ENCODE peak calls at places on chromosomes 1 and 21, in nine cellular contexts. L is stimulated activated CD4-positive, alpha-beta T cell treated with anti-CD3 and anti-CD28 coated beads, Interleukin-2, amount 100 ng/mL, for 24 hours; A is NCI-H2081; M is CD8-positive, alpha-beta T cell; B is lower leg skin; X is AG08396; V is fibroblast of the aortic adventitia; N is uterus; C is pancreas. R is an unnamed sample.

GRCh38 chr1:167623951-167624350 is 6.1 kb upstream of the RCSD1 start:
- DNase-seq in B (no peak), X (no peak), N (no peak), C (no peak), M (no peak), L (no peak), V (no peak), A (no peak), R (no peak)

GRCh38 chr1:16032388-16033100 is 10.7 kb downstream of the CLCNKA start:
- DNase-seq in B (peak; percentile 95), L (peak; percentile 70), N (peak; percentile 88), V (peak; percentile 89), M (no peak), A (peak; percentile 71), C (peak; percentile 88), X (peak; percentile 95), R (no peak)

GRCh38 chr1:111253876-111254275 is 26.4 kb downstream of the CHI3L2 start:
- DNase-seq in M (no peak), X (no peak), A (no peak), N (no peak), L (no peak), C (no peak), B (no peak), V (no peak), R (no peak)

GRCh38 chr1:53328009-53328489 is at the start of gene LRP8:
- DNase-seq in V (peak; percentile 45), X (peak; percentile 95), N (peak; percentile 52), C (peak; percentile 64), M (peak; percentile 86), L (peak; percentile 89), B (peak; percentile 94), A (peak; percentile 62), R (peak; percentile 62)

GRCh38 chr21:33976082-33976979 is 60.7 kb upstream of the ATP5PO start:
- DNase-seq in N (peak; percentile 46), X (peak; percentile 82), A (no peak), M (peak; percentile 64), V (peak; percentile 95), C (no peak), L (peak; percentile 61), B (no peak), R (no peak)

GRCh38 chr1:233614173-233614742 is 352 bp downstream of the KCNK1 start:
- DNase-seq in X (peak; percentile 56), M (no peak), N (peak; percentile 32), C (peak; percentile 56), A (peak; percentile 34), V (peak; percentile 47), L (peak; percentile 20), B (no peak), R (no peak)

GRCh38 chr1:229223498-229223897 is 47.4 kb upstream of the RAB4A start:
- DNase-seq in N (no peak), V (no peak), X (no peak), M (no peak), A (no peak), C (peak; percentile 73), B (peak; percentile 86), L (no peak), R (no peak)

GRCh38 chr1:165703648-165704047 is 5.3 kb upstream of the ALDH9A1 start:
- DNase-seq in N (no peak), V (no peak), B (no peak), X (no peak), M (no peak), C (no peak), L (no peak), A (no peak), R (no peak)

GRCh38 chr1:92599184-92599583 is 112.5 kb upstream of the GFI1 start:
- DNase-seq in X (peak; percentile 12), A (no peak), M (no peak), V (peak; percentile 65), B (no peak), N (no peak), L (no peak), C (no peak), R (no peak)

GRCh38 chr1:171590022-171590421 is 32.0 kb upstream of the MYOCOS start:
- DNase-seq in M (no peak), B (no peak), C (no peak), X (peak; percentile 21), L (no peak), V (peak; percentile 39), N (no peak), A (no peak), R (no peak)